ENCODE peak calls at places on chromosomes 11 and 22, in seven cellular contexts. O is fibroblast of the aortic adventitia; F is WTC11; W is LNCaP clone FGC; J is stimulated activated CD4-positive, alpha-beta T cell treated with anti-CD3 and anti-CD28 coated beads, Interleukin-1b, Interleukin-23, amount 100 ng/mL, for 1 hour; X is GM19239; R is activated CD4-positive, alpha-beta T cell treated with anti-CD3 and anti-CD28 coated beads, Interleukin-2, amount 50 U/mL, for 48 hours. M is an unnamed sample.

GRCh38 chr11:106482920-106483761 is 405.7 kb downstream of the AASDHPPT start:
- DNase-seq in O (peak), F (no peak), W (no peak), J (no peak), X (no peak), R (no peak), M (no peak)

GRCh38 chr22:39250838-39251237 is 6.1 kb upstream of the PDGFB start:
- DNase-seq in O (no peak), F (no peak), W (no peak), J (no peak), X (no peak), R (no peak), M (no peak)

GRCh38 chr11:87134524-87135106 is 96.9 kb downstream of the TMEM135 start:
- DNase-seq in O (no peak), F (no peak), W (no peak), J (no peak), X (no peak), R (no peak), M (no peak)

GRCh38 chr11:14547440-14547839 is 27.3 kb upstream of the PSMA1 start:
- DNase-seq in O (no peak), F (no peak), W (no peak), J (no peak), X (no peak), R (no peak), M (no peak)

GRCh38 chr11:2542406-2542805 is 97.6 kb downstream of the KCNQ1 start:
- DNase-seq in O (no peak), F (no peak), W (no peak), J (no peak), X (no peak), R (no peak), M (no peak)

GRCh38 chr11:30553521-30554110 is 32.5 kb downstream of the MPPED2 start:
- DNase-seq in O (no peak), F (no peak), W (no peak), J (no peak), X (no peak), R (no peak), M (no peak)

GRCh38 chr11:69651834-69652620 is 11.1 kb downstream of the CCND1 start:
- DNase-seq in O (no peak), F (no peak), W (no peak), J (no peak), X (no peak), R (no peak), M (no peak)

GRCh38 chr11:15145635-15146034 is 30.9 kb downstream of the INSC start:
- DNase-seq in O (no peak), F (no peak), W (no peak), J (no peak), X (no peak), R (no peak), M (no peak)

GRCh38 chr11:104907521-104908185 is 9.4 kb upstream of the CASP12 start:
- DNase-seq in O (peak), F (no peak), W (no peak), J (no peak), X (no peak), R (no peak), M (no peak)

GRCh38 chr22:50595189-50595588 is 5.4 kb upstream of the MAPK8IP2 start:
- DNase-seq in O (no peak), F (no peak), W (no peak), J (no peak), X (no peak), R (no peak), M (no peak)

GRCh38 chr11:31687256-31687655 is 123.9 kb downstream of the PAX6 start:
- DNase-seq in O (peak), F (no peak), W (no peak), J (no peak), X (no peak), R (no peak), M (no peak)

GRCh38 chr11:2750101-2750509 is 50.3 kb upstream of the KCNQ1OT1 start:
- DNase-seq in O (no peak), F (no peak), W (no peak), J (no peak), X (no peak), R (no peak), M (no peak)

GRCh38 chr11:23540101-23540561 is 679.9 kb upstream of the CCDC179 start:
- DNase-seq in O (peak), F (peak), W (no peak), J (no peak), X (peak), R (no peak), M (no peak)

GRCh38 chr22:21589415-21589814 is 21.9 kb downstream of the UBE2L3 start:
- DNase-seq in O (no peak), F (no peak), W (no peak), J (no peak), X (no peak), R (no peak), M (no peak)

GRCh38 chr11:9716275-9717039 is 52.6 kb downstream of the SWAP70 start:
- DNase-seq in O (peak), F (no peak), W (no peak), J (no peak), X (peak), R (no peak), M (no peak)

GRCh38 chr11:83864412-83865057 is 578.4 kb upstream of the CCDC90B start:
- DNase-seq in O (no peak), F (no peak), W (no peak), J (no peak), X (no peak), R (no peak), M (no peak)

GRCh38 chr11:2443406-2443805 is 908 bp downstream of the TRPM5 start:
- DNase-seq in O (no peak), F (no peak), W (no peak), J (no peak), X (no peak), R (no peak), M (no peak)

GRCh38 chr11:127042445-127042844 is 41.9 kb upstream of the KIRREL3 start:
- DNase-seq in O (no peak), F (no peak), W (no peak), J (no peak), X (no peak), R (no peak), M (no peak)

GRCh38 chr22:47914481-47915097 is 1152.1 kb downstream of the TBC1D22A start:
- DNase-seq in O (no peak), F (no peak), W (no peak), J (no peak), X (no peak), R (no peak), M (no peak)

GRCh38 chr11:11569936-11570491 is 51.8 kb downstream of the GALNT18 start:
- DNase-seq in O (peak), F (no peak), W (no peak), J (no peak), X (no peak), R (no peak), M (no peak)